ENCODE peak calls at places on chromosomes 5 and 9, in eight cellular contexts. S is mesendoderm; K is foreskin fibroblast; N is COR-L47; P is left cardiac atrium; J is kidney epithelial cell; F is activated CD4-positive, alpha-beta T cell treated with anti-CD3 and anti-CD28 coated beads for 4 hours; B is Right ventricle myocardium superior. V is an unnamed sample.

GRCh38 chr9:101592788-101593187 is 2.0 kb downstream of the PPP3R2 start:
- DNase-seq in S (no peak), K (no peak), N (no peak), P (no peak), J (no peak), F (no peak), B (no peak), V (no peak)

GRCh38 chr5:171702391-171702790 is 83.2 kb upstream of the SMIM23 start:
- DNase-seq in S (no peak), K (no peak), N (no peak), P (no peak), J (no peak), F (no peak), B (no peak), V (no peak)

GRCh38 chr5:11564716-11565115 is 339.5 kb downstream of the CTNND2 start:
- DNase-seq in S (no peak), K (no peak), N (no peak), P (no peak), J (no peak), F (no peak), B (no peak), V (no peak)

GRCh38 chr5:14460844-14461398 is 120.7 kb upstream of the OTULINL start:
- DNase-seq in S (no peak), K (no peak), N (no peak), P (no peak), J (no peak), F (no peak), B (no peak), V (no peak)

GRCh38 chr5:161966544-161966943 is 101.0 kb upstream of the GABRG2 start:
- DNase-seq in S (peak; percentile 55), K (no peak), N (no peak), P (no peak), J (no peak), F (no peak), B (no peak), V (no peak)

GRCh38 chr9:94110821-94111252 is 26.6 kb downstream of the PTPDC1 start:
- DNase-seq in S (no peak), K (peak; percentile 79), N (no peak), P (no peak), J (no peak), F (no peak), B (no peak), V (no peak)

GRCh38 chr5:92566113-92566767 is 1014.8 kb downstream of the NR2F1-AS1 start:
- DNase-seq in S (no peak), K (no peak), N (no peak), P (no peak), J (no peak), F (no peak), B (no peak), V (no peak)

GRCh38 chr9:105484226-105484625 is 36.4 kb downstream of the FSD1L start:
- DNase-seq in S (no peak), K (no peak), N (no peak), P (no peak), J (no peak), F (no peak), B (no peak), V (no peak)

GRCh38 chr5:43190755-43191603 is 1.0 kb upstream of the NIM1K start:
- DNase-seq in S (peak; percentile 40), K (peak; percentile 32), N (no peak), P (no peak), J (no peak), F (no peak), B (no peak), V (no peak)

GRCh38 chr9:135090547-135090946 is 3.1 kb downstream of the OLFM1 start:
- DNase-seq in S (peak; percentile 44), K (no peak), N (no peak), P (peak; percentile 10), J (no peak), F (no peak), B (no peak), V (no peak)

GRCh38 chr5:51996356-51996861 is 613.2 kb downstream of the ISL1 start:
- DNase-seq in S (no peak), K (no peak), N (no peak), P (no peak), J (no peak), F (no peak), B (no peak), V (no peak)

GRCh38 chr9:132644251-132644650 is 25.5 kb downstream of the DDX31 start:
- DNase-seq in S (peak; percentile 61), K (no peak), N (no peak), P (no peak), J (no peak), F (no peak), B (no peak), V (no peak)

GRCh38 chr5:22764736-22765135 is 88.4 kb downstream of the CDH12 start:
- DNase-seq in S (no peak), K (no peak), N (no peak), P (no peak), J (no peak), F (no peak), B (no peak), V (no peak)

GRCh38 chr5:22372376-22372775 is 480.8 kb downstream of the CDH12 start:
- DNase-seq in S (peak; percentile 26), K (peak; percentile 0), N (no peak), P (no peak), J (peak; percentile 21), F (no peak), B (no peak), V (no peak)

GRCh38 chr9:29609282-29609681 is 2036.0 kb upstream of the C9orf72 start:
- DNase-seq in S (no peak), K (no peak), N (no peak), P (no peak), J (no peak), F (no peak), B (no peak), V (no peak)

GRCh38 chr9:133374612-133375115 is 1.2 kb downstream of the SURF4 start:
- DNase-seq in S (no peak), K (peak; percentile 39), N (no peak), P (no peak), J (no peak), F (no peak), B (no peak), V (no peak)

GRCh38 chr9:84139296-84140100 is 158.9 kb downstream of the RMI1 start:
- DNase-seq in S (no peak), K (no peak), N (peak; percentile 94), P (peak; percentile 34), J (no peak), F (no peak), B (peak; percentile 45), V (peak; percentile 74)

GRCh38 chr9:113513541-113513940 is 50.0 kb downstream of the RGS3 start:
- DNase-seq in S (no peak), K (no peak), N (no peak), P (no peak), J (no peak), F (no peak), B (no peak), V (no peak)

GRCh38 chr5:35851282-35851681 is 5.4 kb upstream of the IL7R start:
- DNase-seq in S (peak; percentile 29), K (no peak), N (no peak), P (no peak), J (no peak), F (no peak), B (no peak), V (no peak)

GRCh38 chr9:101711330-101711941 is 27.0 kb downstream of the GRIN3A start:
- DNase-seq in S (peak; percentile 61), K (no peak), N (no peak), P (no peak), J (no peak), F (no peak), B (no peak), V (no peak)

GRCh38 chr5:181173027-181173419 is 25.6 kb downstream of the OR2V2 start:
- DNase-seq in S (no peak), K (no peak), N (no peak), P (no peak), J (no peak), F (no peak), B (no peak), V (no peak)

GRCh38 chr5:114237766-114238165 is 124.1 kb upstream of the KCNN2 start:
- DNase-seq in S (no peak), K (peak; percentile 79), N (no peak), P (no peak), J (peak; percentile 25), F (no peak), B (no peak), V (no peak)

GRCh38 chr5:36692791-36693763 is 86.7 kb downstream of the SLC1A3 start:
- DNase-seq in S (peak; percentile 92), K (peak; percentile 73), N (no peak), P (peak; percentile 84), J (no peak), F (no peak), B (peak; percentile 91), V (no peak)

GRCh38 chr5:116297296-116297814 is 212.5 kb downstream of the COMMD10 start:
- DNase-seq in S (peak; percentile 59), K (no peak), N (no peak), P (no peak), J (no peak), F (no peak), B (no peak), V (no peak)

GRCh38 chr9:33458444-33458843 is 11.1 kb upstream of the AQP3 start:
- DNase-seq in S (peak; percentile 80), K (no peak), N (no peak), P (no peak), J (peak; percentile 35), F (peak; percentile 79), B (no peak), V (no peak)

GRCh38 chr9:91937727-91938126 is 12.3 kb downstream of the ROR2 start:
- DNase-seq in S (no peak), K (no peak), N (no peak), P (no peak), J (no peak), F (no peak), B (no peak), V (no peak)

GRCh38 chr5:142612388-142612787 is 73.5 kb downstream of the FGF1 start:
- DNase-seq in S (no peak), K (no peak), N (no peak), P (no peak), J (no peak), F (no peak), B (no peak), V (no peak)

GRCh38 chr9:23438299-23438907 is 387.6 kb downstream of the ELAVL2 start:
- DNase-seq in S (no peak), K (no peak), N (no peak), P (no peak), J (no peak), F (no peak), B (no peak), V (no peak)

GRCh38 chr5:120512757-120513650 is 48.9 kb downstream of the PRR16 start:
- DNase-seq in S (peak; percentile 16), K (no peak), N (no peak), P (no peak), J (no peak), F (no peak), B (no peak), V (no peak)

GRCh38 chr5:52880541-52880940 is 92.8 kb downstream of the ITGA1 start:
- DNase-seq in S (no peak), K (no peak), N (no peak), P (no peak), J (no peak), F (no peak), B (no peak), V (no peak)

GRCh38 chr5:142151436-142152382 is 43.1 kb downstream of the NDFIP1 start:
- DNase-seq in S (peak; percentile 83), K (peak; percentile 63), N (peak; percentile 30), P (peak; percentile 44), J (peak; percentile 23), F (peak; percentile 47), B (no peak), V (peak; percentile 40)

GRCh38 chr5:5481206-5481605 is 58.7 kb downstream of the ICE1 start:
- DNase-seq in S (no peak), K (no peak), N (no peak), P (no peak), J (no peak), F (no peak), B (no peak), V (no peak)

GRCh38 chr5:142748568-142749249 is 21.5 kb upstream of the ARHGAP26 start:
- DNase-seq in S (peak; percentile 63), K (no peak), N (no peak), P (no peak), J (no peak), F (peak; percentile 34), B (peak; percentile 52), V (no peak)

GRCh38 chr9:27468000-27468399 is 56.1 kb upstream of the IFNK start:
- DNase-seq in S (no peak), K (no peak), N (no peak), P (no peak), J (no peak), F (no peak), B (no peak), V (no peak)

V was measured in brain pericyte.